ENCODE peak calls at places on chromosomes 16 and 17, in ten cellular contexts. F is ovary, E is left ventricle myocardium inferior, C is HAP-1, R is right cardiac atrium, I is thoracic aorta, O is adipocyte, A is cardiac muscle cell, B is tibial nerve, M is lower lobe of right lung. Q is an unnamed sample.

GRCh38 chr17:49249890-49250522 is 19.4 kb upstream of the PHOSPHO1 start:
- DNase-seq in F (no peak), E (no peak), C (no peak), R (no peak), I (no peak), O (no peak), A (no peak), B (no peak), M (no peak), Q (no peak)

GRCh38 chr16:11757671-11758545 is 15.3 kb upstream of the TXNDC11 start:
- DNase-seq in F (no peak), E (no peak), C (peak; percentile 29), R (peak; percentile 11), I (no peak), O (peak; percentile 62), A (peak; percentile 77), B (no peak), M (no peak), Q (no peak)

GRCh38 chr16:4317471-4318170 is 1.8 kb downstream of the GLIS2 start:
- DNase-seq in F (peak; percentile 77), E (no peak), C (no peak), R (peak; percentile 84), I (no peak), O (peak; percentile 63), A (peak; percentile 25), B (no peak), M (no peak), Q (no peak)

GRCh38 chr16:57734308-57734924 is 1.2 kb upstream of the KATNB1 start:
- DNase-seq in F (no peak), E (no peak), C (no peak), R (no peak), I (no peak), O (no peak), A (no peak), B (no peak), M (no peak), Q (no peak)

GRCh38 chr17:34375598-34375997 is 12.6 kb upstream of the CCL1 start:
- DNase-seq in F (no peak), E (no peak), C (no peak), R (no peak), I (no peak), O (no peak), A (no peak), B (no peak), M (no peak), Q (no peak)

GRCh38 chr16:85829751-85830445 is 30.4 kb downstream of the COX4I1 start:
- DNase-seq in F (no peak), E (peak; percentile 46), C (no peak), R (peak; percentile 81), I (no peak), O (no peak), A (no peak), B (no peak), M (peak; percentile 73), Q (no peak)

GRCh38 chr17:9233271-9233599 is 211.9 kb downstream of the NTN1 start:
- DNase-seq in F (no peak), E (no peak), C (no peak), R (peak; percentile 24), I (no peak), O (no peak), A (no peak), B (no peak), M (peak; percentile 22), Q (no peak)

GRCh38 chr17:44637066-44637465 is 19.2 kb upstream of the MEIOC start:
- DNase-seq in F (no peak), E (no peak), C (no peak), R (no peak), I (no peak), O (no peak), A (no peak), B (no peak), M (no peak), Q (no peak)

DNA sequence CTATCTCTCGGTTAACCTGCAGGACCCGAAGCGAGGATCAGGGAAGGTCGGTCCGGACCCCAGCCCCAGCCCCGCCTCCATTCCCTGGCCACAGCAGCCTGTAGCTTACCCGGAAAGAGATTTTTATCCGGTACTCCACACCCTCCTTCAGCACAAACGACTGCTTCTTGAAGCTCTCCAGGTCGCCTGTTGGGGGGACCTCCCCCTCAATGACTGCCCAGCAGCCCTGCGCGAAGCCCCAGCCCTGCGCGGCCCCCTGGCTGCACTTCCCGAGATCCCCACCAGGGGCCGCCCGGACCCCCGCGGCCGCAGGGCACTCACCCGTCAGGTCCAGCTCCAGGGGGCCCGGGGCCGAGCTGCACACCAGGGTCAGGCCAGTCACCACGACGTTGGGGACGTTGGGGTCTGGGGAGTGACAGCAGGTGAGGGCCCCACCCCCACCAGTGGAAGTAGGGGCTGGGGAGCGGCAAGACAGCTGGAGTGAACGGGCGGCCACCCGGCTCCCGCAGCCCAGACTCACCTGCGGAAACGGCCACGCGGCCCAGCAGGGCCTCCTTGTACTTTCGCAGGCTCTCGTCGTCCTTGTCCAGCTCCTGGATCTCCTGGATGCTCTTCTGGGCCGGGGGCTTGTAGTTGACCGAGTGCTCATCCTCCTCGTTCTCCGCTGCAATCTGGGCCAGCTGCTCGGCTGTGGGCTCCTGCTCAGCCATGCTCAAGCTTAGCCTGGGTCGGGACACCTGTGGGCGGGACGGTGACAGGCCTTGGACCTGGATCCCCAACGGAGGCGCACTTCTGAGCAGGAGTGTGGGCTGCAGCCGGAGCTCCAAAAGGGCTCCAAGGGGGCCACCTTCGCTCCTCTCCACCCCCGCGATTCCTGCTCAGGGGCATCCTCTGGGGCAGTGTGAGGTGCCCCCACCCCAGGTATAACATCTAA is 1.6 kb downstream of the ARHGDIA start:
- DNase-seq in F (peak; percentile 53), E (no peak), C (peak; percentile 78), R (peak; percentile 86), I (no peak), O (peak; percentile 59), A (peak; percentile 50), B (no peak), M (no peak), Q (peak; percentile 72)
- H3K4me1 ChIP-seq in F (peaks cover 12% of the 10 kb centered on the region), E (peaks cover 75% of the 10 kb centered on the region), C (peaks cover 14% of the 10 kb centered on the region), R (no peaks in the 10 kb centered on the region), I (peaks cover 40% of the 10 kb centered on the region), O (peaks cover 24% of the 10 kb centered on the region), A (peaks cover 44% of the 10 kb centered on the region), B (peaks cover 53% of the 10 kb centered on the region), M (peaks cover 63% of the 10 kb centered on the region), Q (peaks cover 50% of the 10 kb centered on the region)

DNA sequence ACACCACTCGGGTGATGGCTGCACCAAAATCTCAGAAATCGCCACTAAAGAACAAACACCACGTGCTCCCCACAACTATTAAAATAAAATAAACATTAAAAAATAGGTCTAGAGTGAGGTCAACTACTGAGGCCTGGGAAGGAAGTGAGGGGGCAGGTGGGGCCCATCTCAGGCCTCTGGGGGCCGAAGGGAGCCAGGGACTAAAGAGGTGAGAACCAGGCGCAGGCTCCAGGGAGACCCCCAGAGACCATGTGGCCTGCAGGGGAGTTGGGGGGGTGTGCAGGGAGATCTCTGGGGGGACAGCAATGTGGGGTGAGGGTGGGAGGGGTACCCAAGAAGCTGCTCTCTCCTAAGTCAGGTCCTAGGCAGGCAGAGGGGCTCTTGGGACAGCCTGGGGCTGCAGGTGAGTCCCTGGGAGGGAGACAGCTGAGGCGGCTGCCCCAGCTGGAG is 111.3 kb upstream of the SMURF2 start:
- DNase-seq in F (no peak), E (no peak), C (no peak), R (no peak), I (no peak), O (no peak), A (no peak), B (no peak), M (no peak), Q (no peak)
- H3K4me3 ChIP-seq in F (no peak overlapping the region), E (no peak overlapping the region), C (no peak overlapping the region), R (no peak overlapping the region), I (no peak overlapping the region), O (no peak overlapping the region), A (no peak overlapping the region), B (no peak overlapping the region), M (peak overlapping the region; percentile 29), Q (no peak overlapping the region)

DNA sequence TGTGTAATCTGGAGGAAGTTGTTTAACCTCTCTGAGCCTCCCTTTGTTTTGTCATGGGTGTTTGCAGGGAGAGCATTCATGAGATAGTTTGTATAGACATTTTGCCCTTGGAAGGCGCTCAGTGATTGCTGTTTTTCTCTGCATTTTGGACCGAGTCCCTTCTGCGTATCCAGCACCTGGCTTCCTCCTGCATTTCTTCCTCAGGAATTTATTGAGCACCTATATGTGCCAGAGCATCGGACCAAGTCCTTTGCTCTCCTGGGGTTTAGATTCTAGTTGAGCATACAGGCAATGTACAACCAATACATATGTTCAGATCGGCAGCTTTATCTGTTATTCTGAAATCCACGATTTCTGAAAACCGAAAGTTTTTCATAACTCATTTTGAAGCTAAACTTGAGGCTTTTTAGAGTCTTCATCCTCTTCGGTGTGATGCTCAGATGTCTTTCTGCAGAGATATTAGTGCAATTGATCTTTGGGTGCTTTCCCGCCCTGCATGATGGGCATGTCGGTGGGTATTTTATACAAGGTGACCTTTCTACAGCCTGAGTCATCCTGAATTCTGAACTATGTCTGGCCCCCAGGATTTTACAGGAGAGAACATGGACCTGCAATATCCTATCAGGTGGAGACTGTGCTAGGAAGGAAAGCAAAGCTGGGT is 4.1 kb downstream of the IL4R start:
- DNase-seq in F (no peak), E (no peak), C (no peak), R (no peak), I (no peak), O (no peak), A (no peak), B (no peak), M (no peak), Q (no peak)
- H3K4me1 ChIP-seq in F (peaks cover 5% of the 10 kb centered on the region), E (peaks cover 83% of the 10 kb centered on the region), C (peaks cover 3% of the 10 kb centered on the region), R (peaks cover 18% of the 10 kb centered on the region), I (peaks cover 80% of the 10 kb centered on the region), O (peaks cover 33% of the 10 kb centered on the region), A (peaks cover 12% of the 10 kb centered on the region), B (peaks cover 42% of the 10 kb centered on the region), M (peaks cover 87% of the 10 kb centered on the region), Q (peaks cover 18% of the 10 kb centered on the region)

GRCh38 chr17:82304826-82305726 is 12.3 kb downstream of the CD7 start:
- DNase-seq in F (no peak), E (no peak), C (no peak), R (peak; percentile 41), I (no peak), O (no peak), A (no peak), B (no peak), M (no peak), Q (no peak)

GRCh38 chr17:82302498-82302963 is 14.9 kb downstream of the CD7 start:
- DNase-seq in F (no peak), E (no peak), C (no peak), R (peak; percentile 55), I (no peak), O (no peak), A (no peak), B (no peak), M (no peak), Q (no peak)

GRCh38 chr17:82302991-82303943 is 14.1 kb downstream of the CD7 start:
- DNase-seq in F (no peak), E (no peak), C (no peak), R (peak; percentile 58), I (no peak), O (no peak), A (no peak), B (no peak), M (no peak), Q (no peak)

GRCh38 chr17:82305727-82306300 is 11.6 kb downstream of the CD7 start:
- DNase-seq in F (no peak), E (no peak), C (no peak), R (peak; percentile 30), I (no peak), O (no peak), A (no peak), B (no peak), M (no peak), Q (no peak)

GRCh38 chr17:82303944-82304808 is 13.2 kb downstream of the CD7 start:
- DNase-seq in F (peak; percentile 49), E (no peak), C (no peak), R (peak; percentile 87), I (no peak), O (no peak), A (peak; percentile 73), B (no peak), M (no peak), Q (no peak)
- H3K4me3 ChIP-seq in F (no peak overlapping the region), E (no peak overlapping the region), C (no peak overlapping the region), R (no peak overlapping the region), I (no peak overlapping the region), O (no peak overlapping the region), A (no peak overlapping the region), B (no peak overlapping the region), M (no peak overlapping the region), Q (no peak overlapping the region)

Q was measured in SJSA1.